ENCODE peak calls at places on chromosome 6, in ten cellular contexts. L, U, H, M, X, Q, J, S, C and B are unnamed samples.

GRCh38 chr6:113447088-113447831 is 409.9 kb upstream of the MARCKS start:
- DNase-seq in C (peak), S (no peak), U (peak), H (no peak), L (peak), J (peak), X (no peak), M (peak), Q (peak), B (peak)

GRCh38 chr6:107657755-107658461 is 166.2 kb downstream of the SCML4 start:
- DNase-seq in L (peak), X (peak), S (peak), Q (no peak), C (peak), M (peak), H (peak), J (no peak), U (peak), B (peak)

GRCh38 chr6:166307981-166308768 is at the start of gene PRR18:
- DNase-seq in H (no peak), U (no peak), C (no peak), X (peak), M (no peak), S (peak), L (no peak), Q (no peak), J (no peak), B (no peak)

GRCh38 chr6:29651413-29652197 is 5.3 kb upstream of the MOG start:
- DNase-seq in C (peak), L (no peak), H (no peak), S (no peak), U (peak), J (no peak), Q (peak), M (no peak), X (no peak), B (peak)

GRCh38 chr6:90708410-90708809 is 121.5 kb upstream of the MAP3K7 start:
- DNase-seq in X (no peak), Q (no peak), J (no peak), U (no peak), L (no peak), S (no peak), H (no peak), M (no peak), C (no peak), B (no peak)

GRCh38 chr6:31083742-31084354 is 28.5 kb downstream of the C6orf15 start:
- DNase-seq in S (no peak), M (peak), H (peak), U (peak), J (no peak), Q (peak), X (no peak), C (peak), L (no peak), B (peak)

GRCh38 chr6:63543982-63544381 is 28.3 kb upstream of the LOC128125822 start:
- DNase-seq in M (no peak), Q (no peak), U (no peak), H (no peak), S (no peak), C (no peak), L (no peak), X (no peak), J (no peak), B (no peak)

GRCh38 chr6:1131285-1132079 is 180.4 kb upstream of the FOXQ1 start:
- DNase-seq in X (peak), U (no peak), L (peak), S (no peak), M (peak), Q (peak), H (no peak), C (peak), J (peak), B (peak)

GRCh38 chr6:85458782-85459181 is 8.9 kb downstream of the NT5E start:
- DNase-seq in U (peak), H (no peak), S (no peak), X (peak), Q (peak), M (no peak), C (peak), L (no peak), J (no peak), B (no peak)

GRCh38 chr6:129206761-129207330 is 323.9 kb downstream of the LAMA2 start:
- DNase-seq in Q (peak), J (no peak), L (no peak), C (no peak), M (no peak), H (no peak), X (no peak), S (no peak), U (no peak), B (no peak)

GRCh38 chr6:24149836-24150235 is 23.8 kb downstream of the NRSN1 start:
- DNase-seq in C (no peak), M (no peak), L (no peak), J (no peak), U (no peak), X (no peak), Q (no peak), H (no peak), S (no peak), B (peak)

GRCh38 chr6:106116125-106116524 is 30.0 kb downstream of the PRDM1 start:
- DNase-seq in L (no peak), S (no peak), M (peak), C (peak), U (peak), X (no peak), Q (peak), J (no peak), H (no peak), B (peak)

GRCh38 chr6:44627091-44627878 is 239.8 kb downstream of the CDC5L start:
- DNase-seq in Q (no peak), X (no peak), C (no peak), U (no peak), S (peak), M (no peak), J (no peak), L (no peak), H (peak), B (no peak)

GRCh38 chr6:84926756-84927155 is 162.4 kb upstream of the TBX18 start:
- DNase-seq in C (no peak), H (no peak), Q (no peak), X (no peak), M (peak), S (no peak), U (no peak), J (no peak), L (no peak), B (peak)

GRCh38 chr6:119284861-119285521 is 64.6 kb downstream of the MAN1A1 start:
- DNase-seq in U (no peak), M (no peak), H (no peak), C (no peak), L (no peak), J (no peak), S (no peak), X (no peak), Q (no peak), B (peak)

GRCh38 chr6:71510057-71510713 is 221.6 kb downstream of the OGFRL1 start:
- DNase-seq in L (peak), X (peak), H (peak), C (peak), S (peak), J (peak), Q (peak), U (peak), M (peak), B (peak)

GRCh38 chr6:16477367-16478149 is 239.2 kb downstream of the GMPR start:
- DNase-seq in H (peak), S (no peak), X (no peak), M (no peak), C (no peak), L (no peak), J (no peak), Q (no peak), U (peak), B (no peak)

GRCh38 chr6:16473184-16473907 is 235.0 kb downstream of the GMPR start:
- DNase-seq in X (no peak), J (no peak), L (no peak), U (no peak), M (no peak), C (no peak), Q (no peak), S (no peak), H (no peak), B (no peak)

GRCh38 chr6:16473908-16474791 is 235.8 kb downstream of the GMPR start:
- DNase-seq in U (no peak), Q (no peak), L (no peak), C (no peak), H (no peak), S (no peak), X (no peak), M (no peak), J (no peak), B (no peak)

GRCh38 chr6:16476861-16477260 is 238.5 kb downstream of the GMPR start:
- DNase-seq in C (no peak), U (no peak), S (no peak), L (no peak), J (no peak), M (no peak), X (no peak), H (no peak), Q (no peak), B (no peak)

DNA sequence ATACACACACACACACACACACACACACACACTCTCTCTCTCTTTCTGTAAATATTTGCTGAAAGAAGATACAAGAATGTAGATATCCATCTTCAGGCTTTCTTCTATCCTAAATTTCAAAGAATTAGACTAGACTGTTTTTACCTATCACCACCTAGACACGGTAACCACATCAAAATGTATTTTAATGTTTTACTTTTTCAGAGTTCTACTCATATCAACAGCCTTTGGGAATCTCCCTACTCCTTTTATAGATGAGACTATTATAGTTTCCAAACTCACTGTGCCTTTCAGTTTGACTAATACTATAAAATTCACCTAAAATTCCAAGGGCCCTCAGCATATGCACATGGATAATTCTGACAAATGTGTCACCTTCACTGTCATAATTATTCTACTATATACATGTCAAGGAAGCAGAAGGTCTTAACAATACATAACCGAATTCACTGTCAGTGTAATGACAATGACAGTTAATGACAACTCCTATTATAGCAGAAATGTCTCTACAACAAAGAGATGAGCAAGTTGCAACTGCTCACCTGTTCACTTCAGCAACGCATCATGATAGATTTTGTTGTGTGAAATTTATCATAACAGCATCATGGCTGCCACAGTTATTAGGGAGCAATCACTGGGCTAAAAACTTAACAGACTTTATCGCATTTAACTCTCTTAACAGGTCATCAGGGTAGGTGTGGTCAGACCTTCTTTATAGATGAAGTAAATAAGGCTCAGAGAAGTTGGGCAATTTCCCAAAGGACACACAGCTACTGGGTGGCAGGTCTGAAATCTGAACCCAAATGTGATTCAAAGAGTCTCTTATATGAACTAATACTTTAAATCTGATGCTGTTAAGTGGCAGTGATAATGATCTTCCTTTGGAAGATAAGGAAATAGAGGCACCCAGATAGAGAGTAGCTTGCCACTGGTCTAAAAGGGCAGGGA is 236.7 kb downstream of the GMPR start:
- DNase-seq in L (no peak), C (no peak), J (no peak), H (no peak), U (no peak), S (no peak), M (no peak), Q (no peak), X (no peak), B (no peak)
- H3K4me3 ChIP-seq in L (no peak), C (no peak), J (no peak), H (no peak), U (no peak), S (no peak), M (no peak), Q (no peak), X (no peak), B (no peak)

GRCh38 chr6:26173836-26174144 is 86.6 kb downstream of the HFE start:
- DNase-seq in L (no peak), M (no peak), U (no peak), J (no peak), C (no peak), Q (no peak), X (no peak), H (no peak), S (no peak), B (no peak)

GRCh38 chr6:26179675-26180074 is 92.4 kb downstream of the HFE start:
- DNase-seq in Q (no peak), L (no peak), J (no peak), U (no peak), C (no peak), H (no peak), X (no peak), S (no peak), M (no peak), B (no peak)

GRCh38 chr6:26175033-26175427 is 87.8 kb downstream of the HFE start:
- DNase-seq in U (no peak), Q (no peak), S (no peak), H (no peak), C (no peak), J (no peak), M (no peak), X (no peak), L (no peak), B (no peak)

GRCh38 chr6:26172496-26172958 is 85.3 kb downstream of the HFE start:
- DNase-seq in S (no peak), U (peak), C (peak), X (no peak), M (no peak), Q (peak), H (no peak), L (no peak), J (no peak), B (peak)

GRCh38 chr6:26175428-26176181 is 88.4 kb downstream of the HFE start:
- DNase-seq in C (peak), U (peak), M (peak), Q (peak), L (no peak), H (no peak), X (no peak), J (no peak), S (no peak), B (peak)
- TF ChIP-seq CTCF in C (peak), U (peak), M (peak), Q (peak), L (peak), H (peak), X (peak), J (peak), S (peak), B (peak)

DNA sequence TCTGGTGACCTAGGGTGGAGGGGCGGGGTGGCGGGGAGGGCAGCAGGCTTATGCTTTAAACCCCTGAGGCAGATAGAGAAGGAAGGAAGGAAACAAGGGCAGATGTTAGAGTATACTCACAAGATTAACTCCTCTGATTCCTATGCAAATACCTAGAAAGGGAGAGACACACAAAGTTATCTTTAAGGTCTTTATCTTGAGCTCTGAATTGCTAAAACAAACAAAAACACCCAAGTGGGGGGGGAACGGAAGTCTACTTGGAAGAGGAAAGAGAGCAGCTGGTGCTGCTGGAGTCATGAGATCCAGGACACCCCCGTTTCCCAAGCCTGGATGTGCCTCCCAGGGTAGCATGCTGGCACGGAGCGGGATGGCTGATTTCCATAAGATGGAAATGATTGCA is 43.4 kb downstream of the PLAGL1 start:
- DNase-seq in U (peak), Q (peak), S (no peak), C (no peak), M (no peak), X (no peak), L (no peak), J (no peak), H (peak), B (no peak)
- H3K4me3 ChIP-seq in U (no peak), Q (no peak), S (no peak), C (no peak), M (no peak), X (no peak), L (no peak), J (no peak), H (no peak), B (no peak)

DNA sequence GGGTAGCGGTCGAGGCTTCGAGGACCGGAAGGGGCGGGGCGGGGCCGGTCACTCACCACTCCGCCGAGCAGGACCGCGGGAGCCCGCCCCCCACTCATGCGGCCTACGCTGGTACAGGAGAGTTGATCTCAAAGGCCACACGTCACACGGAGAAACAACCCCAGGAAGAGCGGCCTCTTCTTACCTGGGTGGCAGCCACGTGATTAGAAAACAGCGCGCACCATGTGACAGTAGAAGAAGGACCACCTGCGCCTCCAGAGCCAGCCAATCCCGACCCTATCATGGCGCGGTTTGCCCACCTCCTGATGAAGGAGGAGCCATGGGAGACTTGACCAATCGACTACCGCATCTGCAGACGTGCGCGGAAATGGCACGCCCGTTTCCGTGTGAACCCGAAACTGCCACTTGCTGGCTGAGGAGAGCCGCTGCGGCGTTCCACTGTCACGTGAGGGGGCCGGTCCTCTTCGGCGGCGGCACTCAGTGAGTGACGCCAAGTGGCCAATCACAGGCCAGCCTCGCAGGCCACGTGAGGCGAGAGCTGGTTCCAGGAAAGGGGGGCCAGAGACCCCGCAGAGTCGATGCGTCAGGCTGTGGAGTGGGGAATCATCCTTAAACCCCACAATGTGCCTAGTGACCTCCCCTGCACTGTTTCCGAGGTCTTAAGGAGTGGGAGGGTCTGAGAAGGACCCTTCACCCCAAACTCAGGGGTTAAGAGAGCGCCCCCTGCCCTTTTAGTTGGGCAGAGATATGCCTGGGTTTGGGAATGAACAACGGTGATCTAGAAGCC is at the start of gene CUTA:
- DNase-seq in J (peak), C (peak), M (peak), X (peak), Q (peak), L (peak), U (peak), S (peak), H (peak), B (peak)
- TF ChIP-seq CTCF in J (peak), C (no peak), M (peak), X (peak), Q (peak), L (peak), U (peak), S (peak), H (peak), B (peak)

GRCh38 chr6:32177182-32177787 is 920 bp upstream of the RNF5 start:
- DNase-seq in X (no peak), J (no peak), H (no peak), C (no peak), L (no peak), S (no peak), Q (no peak), M (peak), U (no peak), B (no peak)

GRCh38 chr6:32176476-32177181 is 745 bp upstream of the AGPAT1 start:
- DNase-seq in L (no peak), H (no peak), U (peak), S (no peak), J (no peak), C (peak), M (peak), X (no peak), Q (peak), B (peak)

GRCh38 chr6:32175711-32176475 is at the start of gene AGPAT1:
- DNase-seq in L (peak), Q (peak), M (peak), H (peak), J (peak), X (peak), C (peak), S (peak), U (peak), B (peak)

GRCh38 chr6:32174416-32174815 is 1.5 kb downstream of the AGPAT1 start:
- DNase-seq in U (no peak), H (no peak), Q (no peak), S (no peak), C (no peak), J (no peak), X (no peak), M (no peak), L (no peak), B (no peak)

DNA sequence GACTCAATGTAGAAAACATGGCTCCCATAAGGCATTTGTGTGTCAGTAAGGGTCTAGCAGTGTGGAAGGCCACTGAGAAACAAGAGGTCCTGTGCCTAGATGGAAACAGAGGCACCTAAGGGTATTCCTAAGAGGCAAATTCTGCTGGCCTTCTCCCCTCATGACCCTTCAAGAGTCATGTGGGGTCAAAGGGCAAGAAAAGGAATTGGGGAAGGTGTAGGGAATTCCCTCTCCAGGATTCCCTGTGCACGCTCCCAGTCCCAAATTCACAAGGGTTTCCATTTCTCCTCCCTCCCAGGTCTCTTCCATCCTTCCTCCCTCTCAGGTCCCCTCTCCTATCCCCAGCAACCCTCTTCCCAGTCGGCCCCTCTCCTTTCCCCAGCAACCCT is 568 bp downstream of the AGPAT1 start:
- DNase-seq in L (no peak), M (no peak), U (no peak), Q (no peak), C (no peak), S (no peak), H (no peak), X (no peak), J (no peak), B (no peak)
- H3K4me3 ChIP-seq in L (peak), M (peak), U (peak), Q (peak), C (peak), S (peak), H (peak), X (peak), J (peak), B (peak)

GRCh38 chr6:161458199-161458598 is 184.3 kb upstream of the AGPAT4 start:
- DNase-seq in H (no peak), M (no peak), Q (no peak), U (no peak), X (no peak), L (no peak), J (no peak), C (no peak), S (no peak), B (no peak)

GRCh38 chr6:161452241-161452640 is 178.4 kb upstream of the AGPAT4 start:
- DNase-seq in S (no peak), U (no peak), M (no peak), H (no peak), Q (no peak), C (no peak), L (no peak), X (no peak), J (no peak), B (no peak)

GRCh38 chr6:161453558-161453957 is 179.7 kb upstream of the AGPAT4 start:
- DNase-seq in U (no peak), C (no peak), M (no peak), L (no peak), J (no peak), X (no peak), S (no peak), Q (no peak), H (no peak), B (no peak)

GRCh38 chr6:161459008-161459407 is 185.1 kb upstream of the AGPAT4 start:
- DNase-seq in M (no peak), H (no peak), U (no peak), Q (no peak), X (no peak), J (no peak), S (no peak), C (peak), L (no peak), B (no peak)

DNA sequence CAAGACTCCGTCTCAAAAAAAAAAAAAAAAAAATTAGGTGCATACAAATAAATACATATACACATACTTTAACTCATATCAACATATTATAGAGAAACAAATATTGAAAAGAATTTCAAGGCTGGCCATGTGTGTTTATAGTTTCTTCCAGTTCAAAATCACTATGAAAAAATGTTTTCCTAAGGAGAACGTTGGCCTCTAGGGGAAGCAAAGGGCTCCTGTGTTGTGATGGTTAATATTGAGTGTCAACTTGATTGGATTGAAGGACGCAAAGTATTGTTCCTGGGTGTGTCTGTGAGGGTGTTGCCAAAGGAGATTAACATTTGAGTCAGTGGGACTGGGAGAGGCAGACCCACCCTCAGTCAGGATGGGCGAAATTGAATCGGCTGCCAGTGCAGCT is 182.0 kb upstream of the AGPAT4 start:
- DNase-seq in S (no peak), H (no peak), L (no peak), U (no peak), J (no peak), C (no peak), X (no peak), M (no peak), Q (no peak), B (no peak)
- TF ChIP-seq CTCF in S (no peak), H (no peak), L (no peak), U (no peak), J (no peak), C (no peak), X (no peak), M (no peak), Q (no peak), B (no peak)